ENCODE peak calls at places on chromosomes 7 and 10, in eight cellular contexts. M, C, Q, E, J, I, K and W are unnamed samples. For H3K36me3, the result is how much of the 10 kb centered on the place peaks cover.

GRCh38 chr7:12369700-12370099 is 34.0 kb downstream of the VWDE start:
- DNase-seq in C (no peak), E (no peak), M (no peak), K (no peak), Q (no peak), I (no peak), J (no peak), W (no peak)

GRCh38 chr10:102712089-102712488 is 2.1 kb downstream of the ARL3 start:
- DNase-seq in M (no peak), Q (no peak), C (no peak), J (no peak), K (no peak), I (no peak), E (no peak), W (no peak)

GRCh38 chr10:12455774-12456173 is 106.4 kb downstream of the CAMK1D start:
- DNase-seq in M (no peak), J (no peak), Q (peak), E (no peak), C (no peak), K (no peak), I (no peak), W (no peak)

GRCh38 chr10:62577666-62578291 is 203.6 kb downstream of the ZNF365 start:
- DNase-seq in J (no peak), I (no peak), M (no peak), Q (peak), C (no peak), E (no peak), K (peak), W (no peak)

GRCh38 chr7:42671627-42672026 is 240.2 kb downstream of the C7orf25 start:
- DNase-seq in C (no peak), K (no peak), Q (peak), J (no peak), I (no peak), M (no peak), E (no peak), W (no peak)

GRCh38 chr7:48139461-48139860 is 31.8 kb upstream of the ABCA13 start:
- DNase-seq in E (peak), M (no peak), K (no peak), C (no peak), J (no peak), I (peak), Q (peak), W (no peak)

GRCh38 chr7:100623951-100624824 is 11.8 kb downstream of the MOSPD3 start:
- DNase-seq in I (no peak), K (no peak), M (no peak), Q (no peak), C (no peak), E (no peak), J (no peak), W (no peak)

GRCh38 chr10:133096616-133097269 is 9.0 kb downstream of the ADGRA1 start:
- DNase-seq in J (no peak), M (no peak), C (no peak), E (no peak), K (no peak), Q (no peak), I (no peak), W (no peak)

GRCh38 chr7:77561354-77561753 is 24.3 kb downstream of the PTPN12 start:
- DNase-seq in Q (no peak), J (no peak), K (no peak), M (no peak), C (no peak), I (no peak), E (no peak), W (no peak)

GRCh38 chr7:137488038-137488437 is 144.5 kb upstream of the PTN start:
- DNase-seq in C (no peak), K (no peak), I (no peak), M (no peak), E (no peak), J (no peak), Q (peak), W (no peak)

GRCh38 chr10:62062752-62063512 is 161.4 kb downstream of the ARID5B start:
- DNase-seq in C (no peak), Q (peak), I (no peak), J (no peak), M (no peak), K (no peak), E (no peak), W (no peak)

GRCh38 chr10:16520900-16521299 is 779 bp downstream of the C1QL3 start:
- DNase-seq in C (peak), K (no peak), I (no peak), Q (peak), M (no peak), J (no peak), E (peak), W (no peak)

GRCh38 chr7:73721237-73721848 is 1.9 kb upstream of the STX1A start:
- DNase-seq in I (no peak), C (no peak), J (no peak), E (no peak), Q (peak), K (no peak), M (no peak), W (peak)

GRCh38 chr10:47134166-47134565 is 165.8 kb upstream of the GDF10 start:
- DNase-seq in K (peak), M (peak), Q (no peak), I (no peak), E (no peak), J (no peak), C (no peak), W (no peak)

GRCh38 chr10:52410916-52411315 is 96.8 kb downstream of the DKK1 start:
- DNase-seq in I (no peak), J (no peak), M (no peak), K (no peak), Q (no peak), C (peak), E (no peak), W (no peak)

GRCh38 chr10:23452010-23452655 is 13.3 kb downstream of the OTUD1 start:
- DNase-seq in C (no peak), M (no peak), Q (no peak), I (no peak), J (no peak), K (peak), E (no peak), W (no peak)

GRCh38 chr10:51895209-51895608 is 195.8 kb upstream of the CSTF2T start:
- DNase-seq in J (no peak), Q (peak), K (peak), E (no peak), M (peak), I (no peak), C (no peak), W (peak)

GRCh38 chr7:4080954-4081353 is 601.1 kb upstream of the FOXK1 start:
- DNase-seq in E (no peak), K (no peak), J (no peak), C (peak), I (no peak), Q (no peak), M (peak), W (no peak)

DNA sequence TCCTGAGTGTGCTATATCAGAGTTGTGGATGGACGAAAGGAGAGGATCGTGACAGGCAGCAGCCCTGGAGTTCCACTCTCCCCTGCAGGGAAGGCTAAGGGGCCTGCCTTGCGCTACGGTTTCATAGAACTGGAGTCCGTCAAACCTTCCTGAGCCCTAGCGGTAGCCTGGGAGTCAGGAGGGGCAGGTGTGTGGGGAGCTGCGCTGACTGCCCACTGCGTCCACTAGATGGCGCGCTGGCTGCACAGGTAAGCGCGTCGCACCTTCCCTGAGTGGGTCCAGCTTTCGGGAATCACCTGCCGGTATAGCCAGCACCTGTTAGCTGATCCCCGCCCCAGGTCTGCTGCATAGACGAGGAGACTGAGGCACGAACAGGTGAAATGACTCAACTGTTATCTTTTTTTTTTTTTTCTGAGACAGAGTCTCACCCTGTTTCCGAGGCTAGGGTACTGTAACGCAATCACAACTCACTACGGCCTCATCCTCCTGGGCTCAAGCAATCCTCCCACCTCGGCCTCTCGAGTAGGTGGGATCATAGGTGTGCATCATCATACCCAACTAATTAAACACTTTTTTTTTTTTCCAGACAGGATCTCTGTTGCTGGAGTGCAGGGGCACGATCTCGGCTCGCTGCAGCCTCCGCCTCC is 20.2 kb upstream of the BAIAP2L1 start:
- DNase-seq in J (peak), M (no peak), I (peak), K (no peak), C (peak), E (peak), Q (peak), W (no peak)
- H3K36me3 ChIP-seq in J (under half), M (under half), I (under half), K (under half), C (under half), E (under half), Q (under half), W (under half)

DNA sequence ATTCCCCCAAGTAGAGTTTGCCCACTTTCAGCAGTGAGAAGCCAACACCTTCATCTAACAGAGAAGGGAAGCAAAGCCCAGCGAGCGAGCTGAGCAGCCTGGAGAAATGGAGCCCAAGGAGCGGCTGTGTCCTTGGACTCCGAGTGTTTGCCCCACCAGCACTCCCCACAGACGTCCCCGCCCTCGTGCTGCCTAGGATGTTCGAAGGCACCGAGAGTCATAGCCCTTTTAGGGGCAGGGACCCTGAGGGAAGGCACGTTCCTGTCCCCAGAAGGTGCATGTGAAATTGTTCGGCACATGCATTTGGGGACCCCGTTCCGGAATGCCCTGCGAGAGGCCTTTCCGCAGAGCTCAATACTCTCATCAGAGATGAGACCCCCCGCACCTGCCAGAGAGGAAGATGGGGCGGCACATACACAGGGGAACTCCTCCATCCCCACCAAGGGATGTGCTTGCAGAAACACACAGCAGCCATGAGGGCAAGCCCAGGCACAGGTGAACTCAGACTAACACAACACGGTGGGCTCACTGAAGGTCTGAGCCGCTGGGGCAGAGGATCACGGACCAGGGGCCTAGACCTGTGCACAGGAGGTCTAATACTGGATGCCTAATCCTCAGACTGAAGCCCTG is 131.0 kb downstream of the DLG5 start:
- DNase-seq in M (no peak), E (no peak), K (no peak), Q (no peak), I (no peak), C (peak), J (no peak), W (no peak)
- H3K36me3 ChIP-seq in M (half or more), E (under half), K (half or more), Q (under half), I (under half), C (half or more), J (under half), W (under half)

DNA sequence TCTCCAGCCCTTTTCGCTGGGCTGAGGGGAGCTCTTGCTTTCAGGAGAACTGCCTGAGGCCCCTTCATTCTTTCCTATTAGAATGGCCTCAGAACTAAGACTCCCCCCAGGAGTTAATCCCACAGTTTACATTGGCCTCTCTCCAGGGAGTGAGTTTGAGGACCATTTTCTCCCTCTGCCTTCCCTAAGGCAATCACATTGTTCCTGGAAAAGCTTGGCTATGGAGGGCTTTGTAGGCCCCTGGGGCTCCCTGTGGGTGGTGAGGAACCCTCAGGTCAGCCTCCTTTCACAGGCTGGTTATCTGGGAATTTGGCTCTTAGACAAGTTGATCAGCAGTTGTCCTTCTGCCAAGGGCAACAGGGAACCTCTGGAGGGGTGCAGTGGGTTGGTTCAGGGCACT is 343.7 kb downstream of the RPS24 start:
- DNase-seq in Q (no peak), J (no peak), C (no peak), I (no peak), K (no peak), E (peak), M (no peak), W (peak)
- H3K36me3 ChIP-seq in Q (under half), J (under half), C (under half), I (under half), K (under half), E (under half), M (under half), W (under half)

GRCh38 chr10:283916-284356 is 148.7 kb downstream of the ZMYND11 start:
- DNase-seq in C (no peak), I (no peak), M (no peak), J (no peak), E (no peak), Q (no peak), K (no peak), W (no peak)

GRCh38 chr10:283140-283479 is 147.9 kb downstream of the ZMYND11 start:
- DNase-seq in M (no peak), K (no peak), E (no peak), C (no peak), I (no peak), Q (no peak), J (no peak), W (no peak)

GRCh38 chr10:287814-288213 is 152.6 kb downstream of the ZMYND11 start:
- DNase-seq in K (no peak), M (no peak), C (no peak), E (peak), Q (peak), I (peak), J (no peak), W (no peak)

GRCh38 chr10:287029-287428 is 151.8 kb downstream of the ZMYND11 start:
- DNase-seq in C (no peak), J (no peak), M (no peak), K (no peak), E (no peak), Q (peak), I (no peak), W (no peak)

GRCh38 chr10:285216-285967 is 150.1 kb downstream of the ZMYND11 start:
- DNase-seq in M (no peak), I (no peak), K (no peak), C (peak), Q (no peak), J (no peak), E (no peak), W (no peak)
- H3K36me3 ChIP-seq in M (under half), I (under half), K (half or more), C (half or more), Q (under half), J (under half), E (under half), W (under half)

GRCh38 chr7:128974241-128974934 is 36.7 kb downstream of the IRF5 start:
- DNase-seq in E (no peak), J (no peak), K (no peak), I (no peak), M (no peak), Q (no peak), C (no peak), W (no peak)
- H3K36me3 ChIP-seq in E (under half), J (half or more), K (half or more), I (under half), M (half or more), Q (half or more), C (half or more), W (under half)

GRCh38 chr10:3779146-3779707 is 5.8 kb downstream of the KLF6 start:
- DNase-seq in J (no peak), I (no peak), C (peak), Q (peak), M (no peak), E (no peak), K (no peak), W (no peak)

GRCh38 chr10:3780766-3781457 is 4.1 kb downstream of the KLF6 start:
- DNase-seq in J (no peak), C (peak), E (no peak), I (no peak), M (no peak), K (no peak), Q (peak), W (no peak)

GRCh38 chr10:3778708-3779108 is 6.3 kb downstream of the KLF6 start:
- DNase-seq in E (no peak), C (no peak), I (no peak), Q (peak), K (no peak), J (no peak), M (no peak), W (no peak)

GRCh38 chr10:3781458-3782098 is 3.4 kb downstream of the KLF6 start:
- DNase-seq in C (peak), E (no peak), M (no peak), K (no peak), Q (peak), J (no peak), I (no peak), W (peak)

DNA sequence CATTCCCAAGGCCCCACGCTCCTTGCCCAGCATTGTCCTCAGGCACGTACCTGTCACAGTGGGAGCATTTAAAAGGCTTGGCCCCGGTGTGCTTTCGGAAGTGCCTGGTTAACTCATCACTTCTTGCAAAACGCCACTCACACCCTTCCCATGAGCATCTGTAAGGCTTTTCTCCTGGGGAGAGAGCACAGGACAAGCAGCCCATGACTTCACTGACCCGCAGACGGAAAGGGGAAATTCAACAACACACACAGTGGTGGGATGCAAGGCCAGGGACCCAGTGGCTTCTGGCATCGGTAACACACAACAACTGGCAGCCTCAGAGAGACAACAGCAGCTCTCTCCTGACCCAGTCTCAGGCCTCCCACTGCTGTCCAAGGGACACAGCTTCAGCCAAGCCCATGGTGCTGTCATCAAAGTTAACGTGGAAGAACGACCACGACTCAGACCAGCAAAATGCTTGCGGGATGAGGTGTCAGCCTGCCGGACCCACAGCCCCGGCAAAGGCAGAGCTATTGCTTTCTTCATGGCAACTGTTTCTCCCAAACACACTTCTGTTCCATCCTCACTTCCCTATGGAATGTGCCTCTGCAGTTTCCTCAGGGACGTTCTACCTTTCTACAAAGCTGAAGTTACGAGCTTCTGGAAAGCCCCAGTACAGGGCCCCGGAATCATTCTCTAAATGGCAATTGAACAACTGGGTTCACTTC is 4.8 kb downstream of the KLF6 start:
- DNase-seq in C (peak), Q (peak), I (no peak), E (no peak), M (no peak), K (no peak), J (no peak), W (peak)
- H3K36me3 ChIP-seq in C (half or more), Q (half or more), I (under half), E (under half), M (half or more), K (half or more), J (under half), W (half or more)